ENCODE peak calls at places on chromosome 1, in five cellular contexts. P, I, Y, N and E are unnamed samples.

GRCh38 chr1:81547261-81547911 is 253.3 kb upstream of the ADGRL2 start:
- DNase-seq in P (peak), I (peak), Y (peak), N (no peak), E (no peak)

GRCh38 chr1:37284053-37284452 is 190.3 kb upstream of the ZC3H12A start:
- DNase-seq in P (no peak), I (no peak), Y (no peak), N (no peak), E (no peak)

GRCh38 chr1:47738560-47739182 is 258.5 kb downstream of the TRABD2B start:
- DNase-seq in P (peak), I (no peak), Y (peak), N (peak), E (peak)

GRCh38 chr1:95233737-95234493 is at the start of gene RWDD3:
- DNase-seq in P (peak), I (peak), Y (peak), N (peak), E (peak)

GRCh38 chr1:239603530-239603929 is 217.2 kb downstream of the CHRM3 start:
- DNase-seq in P (no peak), I (no peak), Y (no peak), N (no peak), E (no peak)

GRCh38 chr1:20211511-20211931 is 25.2 kb upstream of the PLA2G2C start:
- DNase-seq in P (no peak), I (no peak), Y (no peak), N (peak), E (no peak)

GRCh38 chr1:150550222-150551048 is 1.2 kb downstream of the ADAMTSL4 start:
- DNase-seq in P (no peak), I (no peak), Y (peak), N (peak), E (peak)

GRCh38 chr1:236608930-236609726 is 4.8 kb upstream of the HEATR1 start:
- DNase-seq in P (peak), I (no peak), Y (peak), N (peak), E (peak)

GRCh38 chr1:192518700-192519099 is 56.9 kb upstream of the RGS1 start:
- DNase-seq in P (no peak), I (no peak), Y (no peak), N (no peak), E (no peak)

GRCh38 chr1:118717893-118718292 is 270.2 kb downstream of the TBX15 start:
- DNase-seq in P (no peak), I (no peak), Y (no peak), N (no peak), E (no peak)

GRCh38 chr1:111628153-111628552 is 8.6 kb downstream of the RAP1A start:
- DNase-seq in P (no peak), I (no peak), Y (no peak), N (no peak), E (no peak)

GRCh38 chr1:11741919-11742598 is 6.1 kb downstream of the AGTRAP start:
- DNase-seq in P (no peak), I (no peak), Y (no peak), N (no peak), E (no peak)

GRCh38 chr1:182752077-182752826 is 37.3 kb upstream of the NPL start:
- DNase-seq in P (no peak), I (no peak), Y (no peak), N (no peak), E (peak)

GRCh38 chr1:20308569-20308968 is 17.9 kb downstream of the VWA5B1 start:
- DNase-seq in P (no peak), I (no peak), Y (no peak), N (no peak), E (no peak)

GRCh38 chr1:60132108-60132507 is 58.5 kb upstream of the C1orf87 start:
- DNase-seq in P (no peak), I (no peak), Y (no peak), N (no peak), E (no peak)

GRCh38 chr1:87706198-87706597 is 377.5 kb downstream of the LMO4 start:
- DNase-seq in P (no peak), I (no peak), Y (no peak), N (no peak), E (no peak)

GRCh38 chr1:101251504-101251903 is 14.7 kb downstream of the S1PR1 start:
- DNase-seq in P (no peak), I (no peak), Y (no peak), N (no peak), E (no peak)

GRCh38 chr1:165886988-165887387 is 59.6 kb downstream of the UCK2 start:
- DNase-seq in P (no peak), I (no peak), Y (no peak), N (no peak), E (no peak)
- H3K4me2 ChIP-seq in P (no peak), I (no peak), Y (no peak), N (no peak), E (no peak)

GRCh38 chr1:55585402-55585792 is 370.2 kb upstream of the USP24 start:
- DNase-seq in P (no peak), I (no peak), Y (no peak), N (no peak), E (no peak)
- H2BK12ac ChIP-seq in P (no peak), I (no peak), Y (no peak), N (peak), E (no peak)

DNA sequence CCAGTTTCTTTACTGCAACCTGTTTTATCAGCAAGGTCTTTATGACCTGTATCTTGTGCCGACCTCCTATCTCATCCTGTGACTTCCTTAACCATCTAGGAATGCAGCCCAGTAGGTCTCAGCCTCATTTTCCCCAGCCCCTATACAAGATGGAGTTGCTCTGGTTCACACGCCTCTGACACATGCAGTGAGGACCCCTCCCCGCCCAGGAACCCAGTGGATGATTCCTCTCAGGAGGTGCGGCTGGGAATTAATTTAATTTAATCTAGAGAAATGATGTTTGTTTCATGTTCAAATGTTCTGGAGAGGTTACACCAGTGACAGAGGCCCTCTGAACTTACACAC is 39.0 kb upstream of the LBR start:
- DNase-seq in P (no peak), I (no peak), Y (no peak), N (no peak), E (no peak)
- H3K4me2 ChIP-seq in P (no peak), I (no peak), Y (no peak), N (no peak), E (no peak)

DNA sequence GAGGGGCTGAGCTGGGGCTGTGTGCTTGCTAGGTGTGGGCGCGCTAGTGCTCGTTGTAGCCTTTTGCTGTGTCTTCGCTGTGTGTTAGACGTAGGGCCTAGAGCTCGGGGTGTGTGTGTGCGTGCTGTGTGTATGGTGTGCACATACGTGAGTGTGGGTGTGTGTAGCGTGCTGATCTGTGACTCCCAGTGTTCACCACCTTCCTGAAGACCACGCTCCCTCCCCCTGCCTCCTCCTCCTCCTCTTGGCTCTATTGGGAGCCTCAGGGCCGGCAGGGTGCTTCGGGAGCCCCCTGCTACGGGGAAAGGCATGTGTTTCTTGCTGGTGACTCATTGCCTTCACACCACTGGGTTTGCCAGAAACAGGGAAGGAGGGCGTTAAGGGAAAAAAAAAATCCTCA is 9.4 kb upstream of the KCNC4 start:
- DNase-seq in P (no peak), I (no peak), Y (no peak), N (no peak), E (peak)
- H2BK12ac ChIP-seq in P (no peak), I (no peak), Y (no peak), N (no peak), E (no peak)

DNA sequence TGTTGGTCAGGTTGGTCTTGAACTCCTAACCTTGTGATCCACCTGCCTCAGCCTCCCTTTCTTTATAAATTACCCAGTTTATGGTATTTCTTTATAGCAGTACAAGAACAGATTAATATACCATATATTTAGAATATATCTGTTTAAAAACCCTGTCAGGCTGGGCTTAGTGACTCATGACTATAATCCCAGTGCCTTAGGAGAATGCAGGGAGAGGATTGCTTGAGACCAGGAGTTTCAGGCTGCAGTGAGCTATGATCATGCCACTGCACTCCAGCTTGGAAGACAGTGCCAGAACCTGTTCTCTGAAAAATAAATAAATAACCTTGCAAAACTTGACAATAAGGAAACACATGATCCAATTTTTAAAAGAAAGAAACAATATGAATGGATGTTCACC is 43.9 kb downstream of the ZNF684 start:
- DNase-seq in P (no peak), I (no peak), Y (no peak), N (no peak), E (peak)
- H3K4me2 ChIP-seq in P (no peak), I (no peak), Y (no peak), N (no peak), E (no peak)